ENCODE peak calls at places on chromosomes 3 and 15, in four cellular contexts. One of them, this sample, is unnamed.
A peak's percentile ranks its signal among the peaks of the same experiment; 100 is the strongest.

GRCh38 chr3:27681249-27681748 is 40.8 kb downstream of the EOMES start:
- DNase-seq in WTC11: no peak
- DNase-seq in HepG2: peak; percentile 74
- DNase-seq in K562: peak; percentile 28
- DNase-seq in this sample: peak; percentile 38

GRCh38 chr15:40902605-40903561 is 8.6 kb downstream of the VPS18 start:
- DNase-seq in HepG2: no peak
- DNase-seq in K562: no peak
- DNase-seq in WTC11: no peak
- DNase-seq in this sample: no peak

GRCh38 chr15:71485094-71485693 is 325.2 kb upstream of the NR2E3 start:
- DNase-seq in K562: peak; percentile 29
- DNase-seq in WTC11: peak; percentile 28
- DNase-seq in HepG2: no peak
- DNase-seq in this sample: no peak

GRCh38 chr15:23647421-23648375 is at the start of gene MAGEL2:
- DNase-seq in WTC11: peak; percentile 49
- DNase-seq in HepG2: no peak
- DNase-seq in K562: no peak
- DNase-seq in this sample: no peak

GRCh38 chr3:140695361-140696061 is 17.6 kb downstream of the TRIM42 start:
- DNase-seq in K562: no peak
- DNase-seq in HepG2: no peak
- DNase-seq in WTC11: no peak
- DNase-seq in this sample: no peak

GRCh38 chr3:10444511-10444910 is 60.9 kb downstream of the ATP2B2 start:
- DNase-seq in HepG2: no peak
- DNase-seq in WTC11: no peak
- DNase-seq in K562: no peak
- DNase-seq in this sample: no peak

GRCh38 chr3:4720316-4721075 is 227.3 kb downstream of the ITPR1 start:
- DNase-seq in K562: peak; percentile 77
- DNase-seq in WTC11: peak; percentile 28
- DNase-seq in HepG2: peak; percentile 75
- DNase-seq in this sample: no peak

GRCh38 chr3:138949002-138949418 is 2.0 kb downstream of the FOXL2NB start:
- DNase-seq in K562: no peak
- DNase-seq in HepG2: no peak
- DNase-seq in WTC11: peak; percentile 44
- DNase-seq in this sample: no peak

GRCh38 chr3:190811775-190812480 is 50.6 kb downstream of the GMNC start:
- DNase-seq in WTC11: peak; percentile 45
- DNase-seq in HepG2: peak; percentile 54
- DNase-seq in K562: peak; percentile 21
- DNase-seq in this sample: no peak

GRCh38 chr15:40104296-40104864 is 4.3 kb downstream of the BMF start:
- DNase-seq in HepG2: no peak
- DNase-seq in WTC11: no peak
- DNase-seq in K562: no peak
- DNase-seq in this sample: no peak

GRCh38 chr3:174097686-174098085 is 700.1 kb downstream of the NLGN1 start:
- DNase-seq in WTC11: no peak
- DNase-seq in HepG2: no peak
- DNase-seq in K562: no peak
- DNase-seq in this sample: no peak

GRCh38 chr15:32898991-32899613 is 181.3 kb downstream of the GREM1 start:
- DNase-seq in K562: no peak
- DNase-seq in HepG2: no peak
- DNase-seq in WTC11: peak; percentile 78
- DNase-seq in this sample: no peak

GRCh38 chr3:127680146-127680661 is 7.5 kb downstream of the ABTB1 start:
- DNase-seq in K562: no peak
- DNase-seq in HepG2: no peak
- DNase-seq in WTC11: peak; percentile 7
- DNase-seq in this sample: no peak

GRCh38 chr3:136802481-136802996 is 16.4 kb upstream of the SLC35G2 start:
- DNase-seq in WTC11: no peak
- DNase-seq in K562: no peak
- DNase-seq in HepG2: no peak
- DNase-seq in this sample: no peak

GRCh38 chr3:129000742-129001100 is 383 bp upstream of the EFCC1 start:
- DNase-seq in K562: no peak
- DNase-seq in WTC11: peak; percentile 24
- DNase-seq in HepG2: no peak
- DNase-seq in this sample: no peak

GRCh38 chr3:94587291-94587690 is 524.4 kb downstream of the NSUN3 start:
- DNase-seq in WTC11: no peak
- DNase-seq in K562: no peak
- DNase-seq in HepG2: no peak
- DNase-seq in this sample: no peak

GRCh38 chr15:58306591-58307312 is 125.0 kb upstream of the LIPC start:
- DNase-seq in K562: no peak
- DNase-seq in WTC11: no peak
- DNase-seq in HepG2: peak; percentile 15
- DNase-seq in this sample: no peak

GRCh38 chr3:146464005-146464595 is 5.3 kb downstream of the PLSCR2 start:
- DNase-seq in K562: no peak
- DNase-seq in WTC11: no peak
- DNase-seq in HepG2: no peak
- DNase-seq in this sample: no peak

GRCh38 chr3:57896046-57896445 is 112.2 kb upstream of the FLNB start:
- DNase-seq in WTC11: no peak
- DNase-seq in HepG2: no peak
- DNase-seq in K562: no peak
- DNase-seq in this sample: no peak

GRCh38 chr15:39979606-39980005 is 45.7 kb downstream of the EIF2AK4 start:
- DNase-seq in K562: no peak
- DNase-seq in WTC11: no peak
- DNase-seq in HepG2: no peak
- DNase-seq in this sample: no peak

GRCh38 chr15:79923068-79923514 is 26.3 kb upstream of the MTHFS start:
- DNase-seq in WTC11: peak; percentile 59
- DNase-seq in HepG2: peak; percentile 40
- DNase-seq in K562: peak; percentile 84
- DNase-seq in this sample: no peak

GRCh38 chr3:183626877-183627594 is 8.4 kb upstream of the KLHL24 start:
- DNase-seq in HepG2: no peak
- DNase-seq in K562: no peak
- DNase-seq in WTC11: no peak
- DNase-seq in this sample: no peak

GRCh38 chr3:108976058-108976457 is 22.4 kb upstream of the GUCA1C start:
- DNase-seq in WTC11: no peak
- DNase-seq in HepG2: no peak
- DNase-seq in K562: no peak
- DNase-seq in this sample: no peak

GRCh38 chr3:42970976-42971772 is 7.9 kb upstream of the GASK1A start:
- DNase-seq in HepG2: no peak
- DNase-seq in K562: no peak
- DNase-seq in WTC11: no peak
- DNase-seq in this sample: no peak

GRCh38 chr15:43266834-43267233 is at the start of gene TGM5:
- DNase-seq in K562: no peak
- DNase-seq in WTC11: no peak
- DNase-seq in HepG2: no peak
- DNase-seq in this sample: no peak

GRCh38 chr15:69861331-69862171 is 236.2 kb downstream of the TLE3 start:
- DNase-seq in HepG2: no peak
- DNase-seq in WTC11: no peak
- DNase-seq in K562: no peak
- DNase-seq in this sample: no peak

GRCh38 chr15:23857028-23857641 is 170.0 kb upstream of the NDN start:
- DNase-seq in HepG2: peak; percentile 53
- DNase-seq in K562: peak; percentile 11
- DNase-seq in WTC11: peak; percentile 69
- DNase-seq in this sample: no peak

GRCh38 chr3:171556574-171557145 is 96.5 kb upstream of the TNIK start:
- DNase-seq in HepG2: no peak
- DNase-seq in WTC11: no peak
- DNase-seq in K562: peak; percentile 26
- DNase-seq in this sample: no peak

GRCh38 chr3:36635731-36636130 is 128.6 kb downstream of the DCLK3 start:
- DNase-seq in HepG2: no peak
- DNase-seq in WTC11: no peak
- DNase-seq in K562: no peak
- DNase-seq in this sample: no peak

GRCh38 chr3:155744091-155744625 is 713 bp downstream of the PLCH1 start:
- DNase-seq in HepG2: peak; percentile 48
- DNase-seq in WTC11: peak; percentile 87
- DNase-seq in K562: peak; percentile 79
- DNase-seq in this sample: no peak

GRCh38 chr15:61299060-61299763 is 70.1 kb upstream of the RORA start:
- DNase-seq in K562: no peak
- DNase-seq in WTC11: no peak
- DNase-seq in HepG2: no peak
- DNase-seq in this sample: no peak

GRCh38 chr15:43828061-43828657 is 1.4 kb downstream of the WDR76 start:
- DNase-seq in WTC11: no peak
- DNase-seq in K562: no peak
- DNase-seq in HepG2: no peak
- DNase-seq in this sample: no peak

GRCh38 chr3:109643590-109643989 is 306.2 kb upstream of the DPPA4 start:
- DNase-seq in WTC11: no peak
- DNase-seq in HepG2: peak; percentile 4
- DNase-seq in K562: no peak
- DNase-seq in this sample: no peak

GRCh38 chr3:130846181-130846580 is 47.7 kb upstream of the ATP2C1 start:
- DNase-seq in K562: no peak
- DNase-seq in WTC11: no peak
- DNase-seq in HepG2: no peak
- DNase-seq in this sample: no peak

GRCh38 chr15:101250931-101251829 is 668 bp downstream of the CHSY1 start:
- DNase-seq in HepG2: no peak
- DNase-seq in WTC11: peak; percentile 61
- DNase-seq in K562: peak; percentile 69
- DNase-seq in this sample: no peak

GRCh38 chr15:31197497-31198414 is 96.2 kb upstream of the TRPM1 start:
- DNase-seq in HepG2: peak; percentile 33
- DNase-seq in K562: peak; percentile 55
- DNase-seq in WTC11: peak; percentile 80
- DNase-seq in this sample: peak; percentile 47

GRCh38 chr3:129014148-129014547 is 13.0 kb downstream of the EFCC1 start:
- DNase-seq in WTC11: no peak
- DNase-seq in HepG2: no peak
- DNase-seq in K562: no peak
- DNase-seq in this sample: no peak

GRCh38 chr3:186425788-186426730 is 64.0 kb upstream of the DGKG start:
- DNase-seq in WTC11: no peak
- DNase-seq in K562: peak; percentile 34
- DNase-seq in HepG2: no peak
- DNase-seq in this sample: no peak

GRCh38 chr3:133570139-133570936 is 3.1 kb upstream of the CDV3 start:
- DNase-seq in WTC11: no peak
- DNase-seq in K562: no peak
- DNase-seq in HepG2: peak; percentile 78
- DNase-seq in this sample: no peak
- TF ChIP-seq CREM in WTC11: no peak
- TF ChIP-seq CREM in K562: no peak
- TF ChIP-seq CREM in HepG2: no peak
- TF ChIP-seq CREM in this sample: no peak

GRCh38 chr3:157247391-157247790 is 87.4 kb upstream of the CCNL1 start:
- DNase-seq in WTC11: no peak
- DNase-seq in HepG2: no peak
- DNase-seq in K562: no peak
- DNase-seq in this sample: no peak
- TF ChIP-seq CREM in WTC11: no peak
- TF ChIP-seq CREM in HepG2: no peak
- TF ChIP-seq CREM in K562: no peak
- TF ChIP-seq CREM in this sample: no peak

DNA sequence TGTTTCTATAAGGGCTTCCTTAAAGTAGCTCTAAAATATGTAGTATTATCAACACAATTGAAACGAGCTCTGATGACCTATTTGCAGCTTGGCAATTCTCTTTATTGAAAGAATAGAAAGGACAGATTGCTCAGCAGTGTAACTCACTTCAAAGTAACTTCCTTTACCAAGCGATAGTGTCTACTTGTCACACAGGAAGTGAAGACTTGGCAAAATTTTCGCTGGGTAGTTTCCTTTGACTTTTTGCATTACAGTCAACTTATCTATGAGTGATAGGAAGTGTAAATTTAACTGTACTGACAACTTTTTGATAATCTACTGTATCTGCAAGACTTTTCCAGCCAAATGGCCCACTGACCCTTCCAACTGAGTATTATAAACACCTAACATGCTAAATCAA is 22.8 kb downstream of the SLC9A9 start:
- DNase-seq in HepG2: no peak
- DNase-seq in WTC11: no peak
- DNase-seq in K562: no peak
- DNase-seq in this sample: peak; percentile 50
- TF ChIP-seq CREM in HepG2: no peak
- TF ChIP-seq CREM in WTC11: no peak
- TF ChIP-seq CREM in K562: no peak
- TF ChIP-seq CREM in this sample: no peak

GRCh38 chr15:63827113-63827512 is 6.6 kb downstream of the HERC1 start:
- DNase-seq in HepG2: no peak
- DNase-seq in WTC11: no peak
- DNase-seq in K562: no peak
- DNase-seq in this sample: no peak

GRCh38 chr15:63824570-63824969 is 9.2 kb downstream of the HERC1 start:
- DNase-seq in HepG2: no peak
- DNase-seq in WTC11: no peak
- DNase-seq in K562: no peak
- DNase-seq in this sample: no peak

GRCh38 chr15:63830113-63830512 is 3.6 kb downstream of the HERC1 start:
- DNase-seq in HepG2: no peak
- DNase-seq in WTC11: no peak
- DNase-seq in K562: no peak
- DNase-seq in this sample: no peak

GRCh38 chr15:63823253-63823844 is 10.4 kb downstream of the HERC1 start:
- DNase-seq in WTC11: no peak
- DNase-seq in K562: no peak
- DNase-seq in HepG2: no peak
- DNase-seq in this sample: no peak

DNA sequence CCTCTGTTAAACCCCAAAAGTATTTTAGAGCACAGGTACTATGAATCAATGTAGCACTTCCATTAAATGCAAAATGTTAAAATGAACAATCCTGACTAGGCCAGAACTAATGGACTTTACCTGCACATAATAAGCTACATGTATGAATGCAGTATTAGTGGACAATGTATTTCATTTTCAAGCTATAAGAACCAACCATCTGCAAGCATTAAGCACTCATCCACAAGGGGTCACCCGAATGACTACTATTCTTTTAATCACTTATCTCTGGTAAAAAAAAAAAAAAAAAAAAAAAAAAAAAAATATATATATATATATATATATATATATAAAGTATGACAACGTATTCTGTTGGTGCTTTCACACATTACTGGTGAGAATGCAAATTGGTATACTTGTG is 7.2 kb downstream of the HERC1 start:
- DNase-seq in K562: no peak
- DNase-seq in WTC11: no peak
- DNase-seq in HepG2: no peak
- DNase-seq in this sample: no peak
- TF ChIP-seq CREM in K562: no peak
- TF ChIP-seq CREM in WTC11: no peak
- TF ChIP-seq CREM in HepG2: no peak
- TF ChIP-seq CREM in this sample: no peak

GRCh38 chr3:132660745-132661067 is 577 bp downstream of the UBA5 start:
- DNase-seq in K562: no peak
- DNase-seq in WTC11: no peak
- DNase-seq in HepG2: no peak
- DNase-seq in this sample: no peak
- TF ChIP-seq CREM in K562: no peak
- TF ChIP-seq CREM in WTC11: no peak
- TF ChIP-seq CREM in HepG2: no peak
- TF ChIP-seq CREM in this sample: no peak